ENCODE peak calls at places on chromosomes 11 and 22, in seven cellular contexts. J is Right ventricle myocardium superior; F is activated CD4-positive, alpha-beta T cell treated with anti-CD3 and anti-CD28 coated beads for 24 hours; P is nucleus accumbens; T is C1 segment of cervical spinal cord; H is NCI-H82; R is WTC11. E is an unnamed sample.

GRCh38 chr22:21641417-21641794 is 696 bp upstream of the SDF2L1 start:
- DNase-seq in J (peak; percentile 53), F (no peak), P (no peak), T (peak; percentile 38), H (peak; percentile 67), R (no peak), E (peak; percentile 55)

GRCh38 chr11:75338516-75339218 is 12.8 kb downstream of the ARRB1 start:
- DNase-seq in J (no peak), F (no peak), P (no peak), T (no peak), H (no peak), R (no peak), E (peak; percentile 73)

GRCh38 chr11:19683141-19683805 is 29.4 kb upstream of the NAV2 start:
- DNase-seq in J (peak; percentile 81), F (no peak), P (no peak), T (no peak), H (no peak), R (no peak), E (no peak)

GRCh38 chr11:72354356-72355115 is 79.8 kb downstream of the CLPB start:
- DNase-seq in J (no peak), F (no peak), P (no peak), T (no peak), H (no peak), R (no peak), E (peak; percentile 26)

GRCh38 chr22:46084376-46084775 is 66.0 kb upstream of the PPARA start:
- DNase-seq in J (no peak), F (no peak), P (no peak), T (no peak), H (no peak), R (no peak), E (no peak)

GRCh38 chr11:20207781-20208621 is 47.7 kb upstream of the DBX1 start:
- DNase-seq in J (no peak), F (no peak), P (no peak), T (no peak), H (no peak), R (peak; percentile 54), E (no peak)

GRCh38 chr11:64121637-64122410 is 44.1 kb downstream of the MACROD1 start:
- DNase-seq in J (no peak), F (no peak), P (no peak), T (no peak), H (no peak), R (no peak), E (peak; percentile 74)

GRCh38 chr11:2675540-2675939 is 24.3 kb downstream of the KCNQ1OT1 start:
- DNase-seq in J (no peak), F (no peak), P (no peak), T (peak; percentile 20), H (no peak), R (no peak), E (no peak)

GRCh38 chr22:45006101-45006872 is 3.5 kb downstream of the PHF21B start:
- DNase-seq in J (no peak), F (no peak), P (peak; percentile 53), T (no peak), H (no peak), R (no peak), E (no peak)

GRCh38 chr22:45651931-45652528 is 19.6 kb upstream of the ATXN10 start:
- DNase-seq in J (no peak), F (no peak), P (no peak), T (no peak), H (no peak), R (no peak), E (no peak)

GRCh38 chr11:1931326-1931725 is 11.8 kb downstream of the TNNT3 start:
- DNase-seq in J (peak; percentile 66), F (no peak), P (no peak), T (no peak), H (no peak), R (peak; percentile 9), E (peak; percentile 38)

GRCh38 chr11:67303132-67303988 is at the start of gene SSH3:
- DNase-seq in J (peak; percentile 90), F (no peak), P (peak; percentile 53), T (peak; percentile 63), H (peak; percentile 61), R (peak; percentile 78), E (peak; percentile 54)

GRCh38 chr11:59941091-59941490 is 2.9 kb downstream of the OOSP1 start:
- DNase-seq in J (no peak), F (no peak), P (no peak), T (no peak), H (no peak), R (no peak), E (no peak)

GRCh38 chr22:30541979-30542810 is 4.3 kb downstream of the SEC14L6 start:
- DNase-seq in J (peak; percentile 5), F (no peak), P (no peak), T (no peak), H (no peak), R (peak; percentile 71), E (no peak)

GRCh38 chr11:16561150-16561549 is 177.3 kb upstream of the C11orf58 start:
- DNase-seq in J (no peak), F (no peak), P (no peak), T (no peak), H (no peak), R (no peak), E (no peak)

GRCh38 chr11:134536677-134537076 is 124.6 kb upstream of the B3GAT1 start:
- DNase-seq in J (no peak), F (no peak), P (no peak), T (no peak), H (no peak), R (no peak), E (no peak)

GRCh38 chr22:47022075-47022473 is 259.6 kb downstream of the TBC1D22A start:
- DNase-seq in J (no peak), F (no peak), P (no peak), T (no peak), H (no peak), R (no peak), E (no peak)

GRCh38 chr11:128394436-128395089 is 192.8 kb downstream of the ETS1 start:
- DNase-seq in J (no peak), F (no peak), P (no peak), T (no peak), H (no peak), R (no peak), E (peak; percentile 54)

GRCh38 chr22:44583854-44584253 is 85.8 kb upstream of the RTL6 start:
- DNase-seq in J (peak; percentile 6), F (no peak), P (no peak), T (no peak), H (no peak), R (peak; percentile 46), E (no peak)

GRCh38 chr22:50262973-50263617 is 1.6 kb upstream of the MAPK12 start:
- DNase-seq in J (no peak), F (no peak), P (no peak), T (no peak), H (peak; percentile 57), R (no peak), E (no peak)

GRCh38 chr22:49765951-49766350 is 61.7 kb downstream of the BRD1 start:
- DNase-seq in J (no peak), F (no peak), P (no peak), T (no peak), H (no peak), R (no peak), E (no peak)

GRCh38 chr11:112864715-112865114 is 96.5 kb upstream of the NCAM1 start:
- DNase-seq in J (no peak), F (no peak), P (no peak), T (no peak), H (no peak), R (no peak), E (no peak)

GRCh38 chr22:37090920-37091688 is 18.4 kb downstream of the TMPRSS6 start:
- DNase-seq in J (no peak), F (no peak), P (no peak), T (no peak), H (no peak), R (no peak), E (no peak)

GRCh38 chr22:30320021-30320556 is 6.7 kb downstream of the TBC1D10A start:
- DNase-seq in J (no peak), F (no peak), P (no peak), T (no peak), H (no peak), R (no peak), E (no peak)

GRCh38 chr22:47292546-47293320 is 530.3 kb downstream of the TBC1D22A start:
- DNase-seq in J (peak; percentile 16), F (no peak), P (no peak), T (no peak), H (no peak), R (no peak), E (peak; percentile 72)

GRCh38 chr11:110077866-110078325 is 15.3 kb upstream of the ZC3H12C start:
- DNase-seq in J (no peak), F (no peak), P (no peak), T (no peak), H (no peak), R (no peak), E (peak; percentile 54)

GRCh38 chr11:22539851-22540376 is 85.7 kb downstream of the FANCF start:
- DNase-seq in J (no peak), F (no peak), P (no peak), T (no peak), H (peak; percentile 44), R (no peak), E (peak; percentile 52)

GRCh38 chr11:15569626-15570025 is 454.9 kb downstream of the INSC start:
- DNase-seq in J (no peak), F (no peak), P (no peak), T (no peak), H (no peak), R (no peak), E (no peak)

GRCh38 chr11:68751331-68751856 is at the start of gene TESMIN:
- DNase-seq in J (peak; percentile 92), F (peak; percentile 94), P (peak; percentile 42), T (no peak), H (peak; percentile 87), R (peak; percentile 97), E (peak; percentile 63)

GRCh38 chr11:26599421-26599820 is 27.4 kb upstream of the MUC15 start:
- DNase-seq in J (no peak), F (no peak), P (no peak), T (no peak), H (no peak), R (no peak), E (peak; percentile 94)

GRCh38 chr11:34651551-34651950 is 30.7 kb downstream of the EHF start:
- DNase-seq in J (no peak), F (no peak), P (no peak), T (no peak), H (no peak), R (no peak), E (no peak)

GRCh38 chr11:127998421-127998820 is 588.9 kb downstream of the ETS1 start:
- DNase-seq in J (no peak), F (no peak), P (no peak), T (no peak), H (no peak), R (no peak), E (no peak)

GRCh38 chr11:795638-796564 is 2.2 kb downstream of the SLC25A22 start:
- DNase-seq in J (peak; percentile 84), F (peak; percentile 73), P (peak; percentile 44), T (peak; percentile 10), H (peak; percentile 72), R (no peak), E (peak; percentile 87)

GRCh38 chr22:19872779-19873137 is 18.1 kb upstream of the GNB1L start:
- DNase-seq in J (no peak), F (no peak), P (no peak), T (no peak), H (no peak), R (peak; percentile 27), E (no peak)

GRCh38 chr11:116207781-116208180 is 565.0 kb downstream of the BUD13 start:
- DNase-seq in J (no peak), F (no peak), P (no peak), T (no peak), H (no peak), R (no peak), E (no peak)

E was measured in choroid plexus epithelial cell.